ENCODE peak calls at places on chromosomes 13 and 19, in six cellular contexts. W is activated CD8-positive, alpha-beta T cell treated with anti-CD3 and anti-CD28 coated beads for 36 hours; M is progenitor cell of endocrine pancreas; T is astrocyte of the cerebellum; P is BE2C; Z is lower leg skin. A is an unnamed sample.

GRCh38 chr19:5340637-5341447 is at the start of gene PTPRS:
- DNase-seq in W (peak; percentile 79), M (peak; percentile 85), T (peak; percentile 23), P (peak; percentile 96), Z (peak; percentile 94), A (peak; percentile 95)

GRCh38 chr19:38003427-38004099 is 96.6 kb downstream of the SIPA1L3 start:
- DNase-seq in W (peak; percentile 60), M (no peak), T (peak; percentile 68), P (peak; percentile 87), Z (peak; percentile 93), A (peak; percentile 89)

GRCh38 chr13:74270018-74270417 is 135.8 kb upstream of the KLF12 start:
- DNase-seq in W (no peak), M (no peak), T (no peak), P (no peak), Z (no peak), A (no peak)

GRCh38 chr13:50345804-50346203 is 330.6 kb downstream of the KCNRG start:
- DNase-seq in W (no peak), M (no peak), T (no peak), P (no peak), Z (no peak), A (no peak)

GRCh38 chr19:483332-484072 is 12.8 kb upstream of the MADCAM1 start:
- DNase-seq in W (no peak), M (no peak), T (no peak), P (no peak), Z (no peak), A (no peak)

GRCh38 chr19:2974342-2974932 is 2.9 kb upstream of the TLE6 start:
- DNase-seq in W (peak; percentile 42), M (no peak), T (no peak), P (no peak), Z (peak; percentile 91), A (no peak)

GRCh38 chr13:106814389-106814903 is 246.5 kb upstream of the ARGLU1 start:
- DNase-seq in W (no peak), M (no peak), T (no peak), P (no peak), Z (no peak), A (no peak)

GRCh38 chr13:82688400-82688999 is 1193.8 kb downstream of the SLITRK1 start:
- DNase-seq in W (no peak), M (no peak), T (no peak), P (no peak), Z (no peak), A (no peak)

GRCh38 chr13:82292334-82292733 is 1589.9 kb downstream of the SLITRK1 start:
- DNase-seq in W (no peak), M (no peak), T (no peak), P (no peak), Z (no peak), A (no peak)

GRCh38 chr13:46339035-46339666 is 47.9 kb downstream of the RUBCNL start:
- DNase-seq in W (no peak), M (no peak), T (peak; percentile 97), P (no peak), Z (no peak), A (peak; percentile 83)

GRCh38 chr13:71605744-71606143 is 261.3 kb downstream of the DACH1 start:
- DNase-seq in W (no peak), M (no peak), T (no peak), P (no peak), Z (no peak), A (no peak)

GRCh38 chr13:112442483-112443090 is 66.4 kb downstream of the SPACA7 start:
- DNase-seq in W (no peak), M (no peak), T (no peak), P (no peak), Z (peak; percentile 36), A (peak; percentile 71)

GRCh38 chr19:19179548-19180441 is 9.7 kb upstream of the MEF2B start:
- DNase-seq in W (no peak), M (no peak), T (no peak), P (no peak), Z (no peak), A (no peak)

GRCh38 chr13:82412749-82413148 is 1469.5 kb downstream of the SLITRK1 start:
- DNase-seq in W (no peak), M (no peak), T (no peak), P (no peak), Z (no peak), A (no peak)

GRCh38 chr13:35162420-35162819 is 220.3 kb downstream of the NBEA start:
- DNase-seq in W (no peak), M (no peak), T (no peak), P (no peak), Z (no peak), A (no peak)

GRCh38 chr13:35163674-35164073 is 221.6 kb downstream of the NBEA start:
- DNase-seq in W (no peak), M (no peak), T (no peak), P (no peak), Z (no peak), A (no peak)

GRCh38 chr13:35165205-35165604 is 223.1 kb downstream of the NBEA start:
- DNase-seq in W (no peak), M (no peak), T (no peak), P (no peak), Z (no peak), A (no peak)

GRCh38 chr13:35160921-35161320 is 218.9 kb downstream of the NBEA start:
- DNase-seq in W (no peak), M (no peak), T (no peak), P (no peak), Z (no peak), A (no peak)

GRCh38 chr13:35164324-35164932 is 222.4 kb downstream of the NBEA start:
- DNase-seq in W (no peak), M (no peak), T (no peak), P (no peak), Z (no peak), A (no peak)
- TF ChIP-seq CTCF in W (peak; percentile 81), M (peak; percentile 80), T (peak; percentile 43), P (peak; percentile 59), Z (no peak), A (peak; percentile 79)

DNA sequence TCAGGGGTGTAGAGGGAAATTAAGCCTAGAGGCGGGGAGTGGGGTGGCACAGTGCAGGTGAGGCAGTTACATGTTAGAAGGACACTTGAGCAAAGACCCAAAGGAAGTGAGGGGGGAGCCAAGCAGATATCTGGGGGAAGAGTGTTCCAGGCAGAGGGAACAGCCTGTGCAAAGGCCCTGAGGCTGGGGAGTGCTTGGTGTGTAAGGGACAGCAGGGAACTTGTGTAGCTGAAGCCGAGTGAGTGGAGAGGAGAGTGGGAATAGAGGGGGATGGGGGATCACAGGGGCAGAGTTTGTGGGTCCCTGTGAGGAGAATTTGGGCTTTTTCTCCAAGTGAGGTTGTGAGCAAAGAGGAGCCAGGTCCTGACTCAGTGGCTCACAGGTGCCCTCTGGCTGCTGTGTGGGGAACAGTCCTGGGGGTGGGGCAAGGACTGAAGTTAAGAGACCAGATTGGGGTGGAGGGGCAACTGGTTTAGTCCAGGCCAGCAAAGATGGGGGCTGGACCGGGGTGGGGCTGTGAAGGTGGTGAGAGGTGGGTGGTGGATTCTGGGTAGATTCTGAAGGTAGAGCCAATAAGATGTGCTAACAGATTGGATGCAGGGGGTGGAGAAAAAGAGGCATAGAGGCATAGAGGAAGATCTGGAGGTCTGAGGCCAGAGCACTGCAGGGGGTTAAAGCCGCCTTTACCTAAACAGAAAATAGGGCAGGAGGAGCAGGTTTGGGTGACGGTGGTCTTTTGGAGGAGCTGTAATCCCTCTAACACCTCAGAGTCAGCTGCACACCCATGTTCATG is 75.3 kb downstream of the CACNA1A start:
- DNase-seq in W (peak; percentile 73), M (peak; percentile 22), T (peak; percentile 28), P (peak; percentile 60), Z (no peak), A (no peak)
- TF ChIP-seq CTCF in W (peak; percentile 63), M (peak; percentile 64), T (peak; percentile 90), P (peak; percentile 82), Z (no peak), A (peak; percentile 60)

DNA sequence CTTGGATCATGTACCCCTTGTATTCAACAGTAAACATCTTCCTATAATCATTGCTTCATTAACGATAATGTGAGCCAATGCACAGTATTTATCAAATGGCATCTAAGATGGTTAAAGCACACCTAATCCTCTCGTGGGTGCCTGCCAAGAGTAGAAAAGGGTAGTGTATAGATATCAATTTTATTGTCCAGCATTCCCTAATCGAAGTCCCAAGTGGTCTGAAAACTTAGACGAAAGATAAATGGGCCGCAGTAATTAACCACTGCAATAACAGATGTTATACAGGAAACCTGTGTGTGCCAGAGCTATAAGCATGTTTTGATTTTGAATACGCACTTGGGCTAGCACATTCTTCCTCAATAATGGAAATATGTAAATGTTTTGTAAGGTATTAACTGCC is 642 bp upstream of the MBNL2 start:
- DNase-seq in W (no peak), M (no peak), T (no peak), P (no peak), Z (no peak), A (no peak)
- TF ChIP-seq CTCF in W (no peak), M (no peak), T (no peak), P (no peak), Z (no peak), A (no peak)

GRCh38 chr13:44651209-44651608 is 75.1 kb upstream of the TSC22D1 start:
- DNase-seq in W (no peak), M (no peak), T (no peak), P (no peak), Z (no peak), A (no peak)
- TF ChIP-seq CTCF in W (no peak), M (no peak), T (no peak), P (no peak), Z (no peak), A (no peak)

DNA sequence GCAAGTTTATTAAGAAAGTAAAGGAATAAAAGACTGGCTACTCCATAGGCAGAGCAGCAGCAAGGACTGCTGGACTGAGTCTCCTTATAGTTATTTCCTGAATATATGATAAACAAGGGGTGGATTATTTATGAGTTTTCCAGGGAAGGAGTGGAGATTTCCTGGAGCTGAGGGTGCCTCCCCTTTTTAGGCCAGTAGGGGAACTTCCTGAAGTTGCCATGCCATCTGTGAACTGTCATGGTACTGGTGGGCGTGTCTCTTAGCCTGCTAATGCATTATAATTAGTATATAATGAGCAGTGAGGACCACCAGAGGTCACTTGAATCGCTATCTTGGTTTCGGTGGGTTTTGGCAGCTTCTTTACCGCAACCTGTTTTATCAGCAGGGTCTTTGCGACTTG is 13.5 kb downstream of the ZSCAN5A start:
- DNase-seq in W (peak; percentile 8), M (no peak), T (no peak), P (peak; percentile 30), Z (no peak), A (no peak)
- TF ChIP-seq CTCF in W (peak; percentile 19), M (peak; percentile 21), T (no peak), P (peak; percentile 31), Z (no peak), A (no peak)

DNA sequence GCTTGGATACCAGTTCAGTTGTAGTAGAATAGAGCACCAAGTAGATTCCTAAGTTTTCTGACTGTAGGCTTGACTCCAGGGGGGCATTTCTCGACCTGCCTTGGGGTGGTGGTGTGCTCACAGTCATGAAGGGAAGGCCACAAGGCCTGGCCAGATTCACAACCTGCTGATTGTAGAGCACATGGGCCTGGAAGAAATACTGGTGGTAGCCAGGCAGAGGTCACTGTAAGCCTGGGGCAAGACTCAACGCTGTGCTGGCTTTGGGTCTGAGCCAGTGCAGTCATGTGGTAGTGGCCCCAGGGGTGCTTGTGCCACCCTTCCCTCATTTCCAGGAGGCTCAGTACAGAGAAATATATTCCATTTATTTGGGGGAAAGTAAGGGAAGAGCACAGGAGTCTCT is 832.3 kb upstream of the SLC10A2 start:
- DNase-seq in W (no peak), M (no peak), T (no peak), P (peak; percentile 56), Z (no peak), A (no peak)
- TF ChIP-seq CTCF in W (no peak), M (no peak), T (no peak), P (peak; percentile 43), Z (no peak), A (no peak)